ENCODE peak calls at places on chromosomes 3 and 15, in four cellular contexts. One of them, this sample, is unnamed.

GRCh38 chr3:64655160-64655559 is 32.6 kb downstream of the ADAMTS9 start:
- DNase-seq in dorsolateral prefrontal cortex: no peak
- DNase-seq in endothelial cell: no peak
- DNase-seq in dermis blood vessel endothelial cell: no peak
- DNase-seq in this sample: no peak

GRCh38 chr3:126537730-126538281 is 13.9 kb downstream of the CHST13 start:
- DNase-seq in dorsolateral prefrontal cortex: no peak
- DNase-seq in endothelial cell: no peak
- DNase-seq in dermis blood vessel endothelial cell: no peak
- DNase-seq in this sample: no peak

GRCh38 chr3:14460342-14461005 is 58.1 kb downstream of the SLC6A6 start:
- DNase-seq in dorsolateral prefrontal cortex: peak; percentile 61
- DNase-seq in endothelial cell: no peak
- DNase-seq in dermis blood vessel endothelial cell: peak; percentile 97
- DNase-seq in this sample: no peak

GRCh38 chr3:48881652-48882114 is 17.0 kb downstream of the SLC25A20 start:
- DNase-seq in dorsolateral prefrontal cortex: no peak
- DNase-seq in endothelial cell: no peak
- DNase-seq in dermis blood vessel endothelial cell: no peak
- DNase-seq in this sample: no peak

GRCh38 chr3:152061296-152061695 is 187.9 kb downstream of the SUCNR1 start:
- DNase-seq in dorsolateral prefrontal cortex: no peak
- DNase-seq in endothelial cell: no peak
- DNase-seq in dermis blood vessel endothelial cell: no peak
- DNase-seq in this sample: no peak

GRCh38 chr15:94416829-94417228 is 185.5 kb downstream of the MCTP2 start:
- DNase-seq in dorsolateral prefrontal cortex: no peak
- DNase-seq in endothelial cell: no peak
- DNase-seq in dermis blood vessel endothelial cell: no peak
- DNase-seq in this sample: no peak

GRCh38 chr3:97347780-97348179 is 416.8 kb upstream of the ARL6 start:
- DNase-seq in dorsolateral prefrontal cortex: no peak
- DNase-seq in endothelial cell: no peak
- DNase-seq in dermis blood vessel endothelial cell: no peak
- DNase-seq in this sample: no peak

GRCh38 chr15:25134546-25134945 is 179.8 kb downstream of the SNRPN start:
- DNase-seq in dorsolateral prefrontal cortex: no peak
- DNase-seq in endothelial cell: no peak
- DNase-seq in dermis blood vessel endothelial cell: peak; percentile 14
- DNase-seq in this sample: no peak

GRCh38 chr3:62669161-62669560 is 206.1 kb downstream of the CADPS start:
- DNase-seq in dorsolateral prefrontal cortex: no peak
- DNase-seq in endothelial cell: no peak
- DNase-seq in dermis blood vessel endothelial cell: no peak
- DNase-seq in this sample: no peak

GRCh38 chr15:46174122-46174521 is 539.3 kb downstream of the SQOR start:
- DNase-seq in dorsolateral prefrontal cortex: no peak
- DNase-seq in endothelial cell: no peak
- DNase-seq in dermis blood vessel endothelial cell: no peak
- DNase-seq in this sample: no peak

GRCh38 chr3:16795601-16796000 is 89.2 kb upstream of the PLCL2 start:
- DNase-seq in dorsolateral prefrontal cortex: no peak
- DNase-seq in endothelial cell: no peak
- DNase-seq in dermis blood vessel endothelial cell: no peak
- DNase-seq in this sample: no peak